ENCODE peak calls at places on chromosomes 3 and 15, in eight cellular contexts. I is mesendoderm, X is fibroblast of villous mesenchyme, G is breast epithelium, T is tibial artery, B is endodermal cell, S is HFF-Myc, F is heart left ventricle. K is an unnamed sample.

GRCh38 chr3:187838016-187838535 is 92.8 kb upstream of the BCL6 start:
- DNase-seq in I (no peak), X (no peak), G (no peak), T (no peak), B (no peak), S (no peak), F (no peak), K (no peak)

GRCh38 chr15:52759969-52760368 is 30.2 kb downstream of the ONECUT1 start:
- DNase-seq in I (no peak), X (no peak), G (no peak), T (no peak), B (peak; percentile 38), S (no peak), F (no peak), K (no peak)

GRCh38 chr15:43410572-43411214 is 39.8 kb downstream of the TUBGCP4 start:
- DNase-seq in I (peak; percentile 15), X (peak; percentile 59), G (no peak), T (no peak), B (no peak), S (no peak), F (no peak), K (peak; percentile 66)

GRCh38 chr3:144104679-144105078 is 133.1 kb downstream of the DIPK2A start:
- DNase-seq in I (no peak), X (no peak), G (no peak), T (no peak), B (no peak), S (no peak), F (no peak), K (no peak)

GRCh38 chr15:87312221-87312620 is 944.3 kb downstream of the NTRK3 start:
- DNase-seq in I (no peak), X (no peak), G (no peak), T (no peak), B (no peak), S (no peak), F (no peak), K (peak; percentile 3)

GRCh38 chr3:70224337-70224736 is 88.1 kb downstream of the MDFIC2 start:
- DNase-seq in I (no peak), X (no peak), G (no peak), T (no peak), B (no peak), S (no peak), F (no peak), K (no peak)

GRCh38 chr3:10511809-10512494 is 6.6 kb upstream of the ATP2B2 start:
- DNase-seq in I (peak; percentile 82), X (no peak), G (no peak), T (no peak), B (peak; percentile 67), S (no peak), F (no peak), K (peak; percentile 51)

GRCh38 chr3:39668420-39668819 is 141.0 kb upstream of the MYRIP start:
- DNase-seq in I (peak; percentile 66), X (peak; percentile 48), G (no peak), T (no peak), B (peak; percentile 49), S (peak; percentile 20), F (no peak), K (peak; percentile 80)

GRCh38 chr15:68630836-68631235 is 52.0 kb downstream of the CORO2B start:
- DNase-seq in I (no peak), X (no peak), G (no peak), T (no peak), B (no peak), S (no peak), F (no peak), K (no peak)

GRCh38 chr15:85741021-85741421 is 53.7 kb downstream of the KLHL25 start:
- DNase-seq in I (no peak), X (no peak), G (no peak), T (peak; percentile 18), B (peak; percentile 56), S (no peak), F (no peak), K (no peak)

GRCh38 chr15:37819191-37819590 is 115.2 kb upstream of the TMCO5A start:
- DNase-seq in I (peak; percentile 28), X (no peak), G (no peak), T (no peak), B (no peak), S (no peak), F (no peak), K (peak; percentile 55)

GRCh38 chr3:197366301-197367044 is 68.1 kb upstream of the DLG1 start:
- DNase-seq in I (no peak), X (no peak), G (peak; percentile 40), T (no peak), B (no peak), S (no peak), F (no peak), K (no peak)

GRCh38 chr3:32544894-32545293 is 25.8 kb downstream of the DYNC1LI1 start:
- DNase-seq in I (peak; percentile 44), X (peak; percentile 14), G (no peak), T (no peak), B (no peak), S (no peak), F (no peak), K (peak; percentile 28)

GRCh38 chr15:60510006-60510405 is 31.1 kb upstream of the ICE2 start:
- DNase-seq in I (no peak), X (no peak), G (no peak), T (no peak), B (no peak), S (no peak), F (no peak), K (no peak)

GRCh38 chr3:105598047-105598796 is 231.5 kb downstream of the ALCAM start:
- DNase-seq in I (peak; percentile 75), X (peak; percentile 77), G (no peak), T (no peak), B (no peak), S (peak; percentile 70), F (no peak), K (peak; percentile 98)

GRCh38 chr15:33310481-33311311 is at the start of gene RYR3:
- DNase-seq in I (peak; percentile 92), X (no peak), G (no peak), T (peak; percentile 27), B (peak; percentile 89), S (no peak), F (no peak), K (peak; percentile 32)

GRCh38 chr15:78059110-78059839 is 18.2 kb downstream of the TBC1D2B start:
- DNase-seq in I (no peak), X (peak; percentile 55), G (no peak), T (no peak), B (no peak), S (no peak), F (no peak), K (peak; percentile 53)

GRCh38 chr15:73786518-73786917 is 33.4 kb upstream of the INSYN1 start:
- DNase-seq in I (no peak), X (no peak), G (no peak), T (no peak), B (peak; percentile 82), S (no peak), F (no peak), K (no peak)

GRCh38 chr3:13932578-13933295 is 52.9 kb upstream of the WNT7A start:
- DNase-seq in I (no peak), X (no peak), G (no peak), T (no peak), B (no peak), S (no peak), F (no peak), K (peak; percentile 1)

GRCh38 chr3:172082269-172082668 is 42.9 kb downstream of the FNDC3B start:
- DNase-seq in I (no peak), X (peak; percentile 96), G (peak; percentile 47), T (peak; percentile 64), B (no peak), S (peak; percentile 96), F (peak; percentile 55), K (peak; percentile 93)

GRCh38 chr3:129278970-129279906 is 568 bp downstream of the HMCES start:
- DNase-seq in I (peak; percentile 83), X (peak; percentile 72), G (peak; percentile 25), T (no peak), B (peak; percentile 87), S (peak; percentile 25), F (no peak), K (peak; percentile 74)

GRCh38 chr3:40116478-40117162 is 192.9 kb upstream of the EIF1B start:
- DNase-seq in I (no peak), X (no peak), G (no peak), T (no peak), B (no peak), S (no peak), F (no peak), K (peak; percentile 70)

GRCh38 chr15:63043391-63044076 is 987 bp downstream of the TPM1 start:
- DNase-seq in I (no peak), X (peak; percentile 30), G (no peak), T (no peak), B (peak; percentile 67), S (no peak), F (peak; percentile 46), K (no peak)

GRCh38 chr3:134644731-134645514 is 5.9 kb downstream of the KY start:
- DNase-seq in I (no peak), X (no peak), G (no peak), T (no peak), B (peak; percentile 62), S (peak; percentile 9), F (peak; percentile 84), K (peak; percentile 20)

GRCh38 chr3:9194509-9195184 is 54.8 kb downstream of the SRGAP3 start:
- DNase-seq in I (no peak), X (no peak), G (no peak), T (no peak), B (no peak), S (no peak), F (no peak), K (no peak)

GRCh38 chr15:64521201-64521600 is 60.8 kb downstream of the ZNF609 start:
- DNase-seq in I (no peak), X (no peak), G (peak; percentile 73), T (no peak), B (no peak), S (no peak), F (no peak), K (no peak)
- H3K4me3 ChIP-seq in I (no peak overlapping the region), X (no peak overlapping the region), G (no peak overlapping the region), T (no peak overlapping the region), B (peak overlapping the region; percentile 56), S (no peak overlapping the region), F (no peak overlapping the region), K (no peak overlapping the region)

GRCh38 chr15:50415752-50416404 is 8.3 kb upstream of the USP8 start:
- DNase-seq in I (no peak), X (peak; percentile 43), G (no peak), T (no peak), B (peak; percentile 53), S (no peak), F (no peak), K (peak; percentile 34)
- H3K4me3 ChIP-seq in I (no peak overlapping the region), X (no peak overlapping the region), G (no peak overlapping the region), T (no peak overlapping the region), B (no peak overlapping the region), S (no peak overlapping the region), F (no peak overlapping the region), K (no peak overlapping the region)

GRCh38 chr3:15272431-15273196 is 59.8 kb downstream of the SH3BP5 start:
- DNase-seq in I (peak; percentile 72), X (peak; percentile 38), G (no peak), T (no peak), B (peak; percentile 78), S (no peak), F (no peak), K (no peak)
- H3K4me3 ChIP-seq in I (no peak overlapping the region), X (no peak overlapping the region), G (no peak overlapping the region), T (no peak overlapping the region), B (no peak overlapping the region), S (no peak overlapping the region), F (no peak overlapping the region), K (no peak overlapping the region)

DNA sequence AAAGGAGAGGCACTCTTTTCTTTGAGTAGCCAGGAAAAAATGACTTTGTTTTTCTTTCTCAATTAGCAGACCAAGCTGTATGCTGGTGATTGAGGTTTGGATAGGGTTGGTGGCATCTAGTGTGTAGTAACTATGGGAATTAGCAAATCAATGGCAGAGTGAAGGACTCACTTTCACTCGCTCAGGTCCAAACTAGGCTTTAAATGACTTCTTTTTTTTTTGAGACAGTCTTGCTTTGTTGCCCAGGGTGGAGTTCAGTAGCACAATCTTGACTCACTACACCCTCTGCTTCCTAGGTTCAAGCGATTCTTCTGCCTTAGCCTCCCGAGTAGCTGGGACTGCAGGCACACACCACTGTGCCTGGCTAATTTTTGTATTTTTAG is 35.9 kb downstream of the PRKCI start:
- DNase-seq in I (no peak), X (no peak), G (no peak), T (no peak), B (no peak), S (no peak), F (no peak), K (no peak)
- H3K4me3 ChIP-seq in I (no peak overlapping the region), X (no peak overlapping the region), G (no peak overlapping the region), T (no peak overlapping the region), B (no peak overlapping the region), S (no peak overlapping the region), F (no peak overlapping the region), K (no peak overlapping the region)